ENCODE peak calls at places on chromosomes 13 and 19, in ten cellular contexts. F is CD8-positive, alpha-beta T cell; T is Peyer's patch; J is heart left ventricle; K is tibial nerve; O is upper lobe of left lung; W is body of pancreas; E is lower lobe of right lung; S is cardiac muscle cell; V is spleen. C is an unnamed sample.

GRCh38 chr19:49448432-49448786 is 3.2 kb downstream of the PIH1D1 start:
- DNase-seq in V (no peak), O (no peak), T (no peak), E (no peak), J (no peak), F (no peak), S (no peak), W (no peak), K (no peak), C (no peak)

GRCh38 chr13:56352356-56352755 is 788.4 kb upstream of the PRR20A start:
- DNase-seq in E (no peak), W (no peak), S (no peak), T (no peak), V (no peak), O (no peak), K (no peak), F (no peak), J (no peak), C (no peak)

GRCh38 chr13:25798998-25799397 is 252.8 kb downstream of the SHISA2 start:
- DNase-seq in F (no peak), W (no peak), T (no peak), O (no peak), S (no peak), V (no peak), J (no peak), E (no peak), K (no peak), C (no peak)

GRCh38 chr19:48703316-48703715 is 7.5 kb downstream of the FUT2 start:
- DNase-seq in O (peak; percentile 63), S (no peak), T (no peak), F (no peak), K (no peak), J (no peak), E (no peak), W (no peak), V (no peak), C (no peak)

GRCh38 chr13:100269837-100270236 is 180.9 kb downstream of the PCCA start:
- DNase-seq in K (peak; percentile 49), V (no peak), J (peak; percentile 72), O (no peak), E (peak; percentile 77), S (peak; percentile 92), W (peak; percentile 38), F (no peak), T (no peak), C (peak; percentile 69)

GRCh38 chr19:6220385-6221191 is 59.2 kb downstream of the MLLT1 start:
- DNase-seq in V (peak; percentile 77), T (no peak), W (no peak), K (peak; percentile 51), O (peak; percentile 85), J (no peak), E (no peak), S (peak; percentile 85), F (no peak), C (peak; percentile 58)

GRCh38 chr13:39422845-39423565 is 180.0 kb downstream of the LHFPL6 start:
- DNase-seq in T (no peak), F (no peak), S (peak; percentile 67), O (no peak), E (no peak), K (no peak), W (no peak), V (no peak), J (no peak), C (no peak)

GRCh38 chr13:31943591-31943990 is 88.0 kb upstream of the FRY start:
- DNase-seq in W (no peak), F (no peak), K (no peak), T (no peak), S (no peak), V (no peak), J (no peak), O (no peak), E (no peak), C (no peak)

GRCh38 chr13:40271931-40272775 is 394.3 kb downstream of the FOXO1 start:
- DNase-seq in J (peak; percentile 50), V (no peak), F (peak; percentile 22), W (peak; percentile 41), O (no peak), E (peak; percentile 53), T (no peak), S (peak; percentile 88), K (peak; percentile 80), C (no peak)

GRCh38 chr13:23808803-23809202 is 80.4 kb downstream of the MIPEP start:
- DNase-seq in S (no peak), V (no peak), K (no peak), F (no peak), E (no peak), W (no peak), T (no peak), J (no peak), O (no peak), C (no peak)

GRCh38 chr13:46893820-46894533 is 2.9 kb downstream of the HTR2A start:
- DNase-seq in E (peak; percentile 83), V (peak; percentile 91), S (peak; percentile 65), J (peak; percentile 57), F (peak; percentile 50), T (peak; percentile 74), W (peak; percentile 68), O (peak; percentile 96), K (peak; percentile 37), C (peak; percentile 74)

GRCh38 chr13:74554581-74555290 is 420.5 kb upstream of the KLF12 start:
- DNase-seq in V (no peak), J (no peak), K (no peak), O (no peak), S (no peak), F (no peak), W (no peak), E (no peak), T (no peak), C (no peak)

GRCh38 chr13:109767023-109767422 is 19.4 kb downstream of the IRS2 start:
- DNase-seq in F (no peak), E (no peak), W (no peak), V (no peak), J (no peak), O (peak; percentile 53), K (no peak), S (no peak), T (no peak), C (peak; percentile 42)

GRCh38 chr13:109764045-109764444 is 22.3 kb downstream of the IRS2 start:
- DNase-seq in O (no peak), T (no peak), W (no peak), V (no peak), J (no peak), E (no peak), K (no peak), S (no peak), F (no peak), C (no peak)

GRCh38 chr13:109762791-109763190 is 23.6 kb downstream of the IRS2 start:
- DNase-seq in V (no peak), J (no peak), F (no peak), W (no peak), K (no peak), O (no peak), E (no peak), T (no peak), S (no peak), C (peak; percentile 9)

GRCh38 chr13:109761695-109762094 is 24.7 kb downstream of the IRS2 start:
- DNase-seq in V (no peak), O (no peak), W (no peak), S (no peak), F (no peak), J (no peak), E (no peak), K (no peak), T (no peak), C (no peak)

GRCh38 chr13:109764474-109765292 is 21.7 kb downstream of the IRS2 start:
- DNase-seq in K (no peak), F (no peak), E (no peak), S (no peak), O (no peak), V (no peak), J (no peak), W (no peak), T (no peak), C (no peak)
- TF ChIP-seq CTCF in K (peak; percentile 16), F (no peak), E (peak; percentile 12), S (no peak), O (no peak), V (no peak), J (no peak), W (no peak), T (no peak), C (no peak)

DNA sequence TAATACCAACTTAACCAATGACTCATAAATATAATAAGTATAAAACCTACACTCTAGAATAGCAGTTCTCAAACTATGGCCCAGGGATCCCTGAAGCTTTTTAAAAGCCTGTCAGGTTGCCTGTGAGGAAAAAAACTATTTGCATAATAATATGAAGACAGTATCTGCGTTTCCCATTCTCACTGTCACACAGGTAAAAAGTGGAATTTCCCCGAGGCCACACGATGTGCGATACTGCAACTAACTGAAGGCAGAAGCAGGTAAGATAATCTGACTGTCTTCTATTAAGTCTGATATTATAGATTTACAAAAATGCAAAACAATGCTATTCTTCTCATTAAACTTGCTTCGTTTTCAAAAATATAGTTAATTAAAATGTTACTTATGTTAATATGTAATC is 52.5 kb upstream of the EEF1AKMT1 start:
- DNase-seq in K (no peak), E (no peak), F (no peak), S (no peak), T (no peak), J (no peak), V (no peak), O (no peak), W (no peak), C (no peak)
- H3K27ac ChIP-seq in K (no peak overlapping the region), E (no peak overlapping the region), F (no peak overlapping the region), S (peak overlapping the region; percentile 63), T (no peak overlapping the region), J (peak overlapping the region; percentile 45), V (no peak overlapping the region), O (no peak overlapping the region), W (no peak overlapping the region), C (no peak overlapping the region)

GRCh38 chr19:30659638-30660037 is 287.5 kb downstream of the ZNF536 start:
- DNase-seq in W (no peak), K (no peak), T (no peak), O (no peak), J (no peak), V (no peak), E (no peak), S (no peak), F (no peak), C (no peak)
- TF ChIP-seq CTCF in W (no peak), K (no peak), T (no peak), O (no peak), J (no peak), V (no peak), E (no peak), S (no peak), F (no peak), C (no peak)

DNA sequence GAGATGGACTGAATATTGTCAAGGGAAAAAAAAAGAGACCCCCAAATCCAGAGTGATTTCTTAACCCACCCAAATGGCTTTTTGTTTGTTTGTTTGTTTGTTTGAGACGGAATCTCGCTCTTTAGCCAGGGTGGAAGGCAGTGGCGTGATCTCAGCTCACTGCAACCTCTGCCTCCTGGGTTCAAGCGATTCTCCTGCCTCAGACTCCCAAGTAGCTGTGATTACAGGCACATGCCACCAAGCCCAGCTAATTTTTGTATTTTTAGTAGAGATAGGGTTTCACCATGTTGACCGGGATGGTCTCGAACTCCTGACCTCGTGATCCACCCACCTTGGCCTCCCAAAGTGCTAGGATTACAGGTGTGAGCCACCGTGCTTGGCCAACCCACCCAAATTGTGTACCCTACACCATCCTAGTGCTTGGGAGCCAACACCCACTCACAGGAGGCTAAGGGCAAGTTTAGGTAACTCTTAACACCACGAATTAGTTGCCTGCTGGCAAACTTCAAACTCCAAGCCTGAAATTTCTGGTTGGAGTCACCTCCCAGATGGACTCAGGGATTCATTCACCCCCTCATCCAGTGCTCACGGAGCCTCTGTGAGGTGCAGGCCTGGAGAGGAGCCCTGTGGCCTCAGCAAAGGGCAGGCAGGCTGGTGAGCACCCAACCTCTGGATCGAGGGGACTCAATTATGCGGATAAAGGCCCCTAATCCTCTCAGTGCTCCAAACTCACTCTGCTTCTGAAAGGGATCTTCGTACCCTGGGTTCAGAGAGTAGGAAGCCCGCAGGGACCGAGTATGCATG is 37.6 kb downstream of the ACTN4 start:
- DNase-seq in V (no peak), K (no peak), O (no peak), J (no peak), S (no peak), F (no peak), W (no peak), T (no peak), E (no peak), C (no peak)
- H3K27ac ChIP-seq in V (peak overlapping the region; percentile 70), K (peak overlapping the region; percentile 86), O (peak overlapping the region; percentile 93), J (peak overlapping the region; percentile 96), S (peak overlapping the region; percentile 96), F (no peak overlapping the region), W (peak overlapping the region; percentile 93), T (peak overlapping the region; percentile 89), E (peak overlapping the region; percentile 91), C (peak overlapping the region; percentile 89)